ENCODE peak calls at places on chromosomes 16 and 17, in four cellular contexts. R is effector memory CD4-positive, alpha-beta T cell; A is transverse colon; Z is ovary. B is an unnamed sample.

GRCh38 chr16:81175325-81175891 is 63.1 kb upstream of the BCO1 start:
- DNase-seq in R (no peak), Z (no peak), A (no peak), B (no peak)

GRCh38 chr17:27529230-27529796 is 73.1 kb downstream of the KSR1 start:
- DNase-seq in A (no peak), R (no peak), Z (no peak), B (no peak)

GRCh38 chr17:4247361-4247980 is 16.3 kb downstream of the ANKFY1 start:
- DNase-seq in R (no peak), Z (no peak), A (peak), B (no peak)

GRCh38 chr17:4710693-4711634 is 532 bp downstream of the ARRB2 start:
- DNase-seq in A (peak), Z (no peak), R (peak), B (no peak)

GRCh38 chr16:85004587-85005205 is 6.6 kb downstream of the ZDHHC7 start:
- DNase-seq in Z (peak), R (no peak), A (no peak), B (no peak)

GRCh38 chr17:61556224-61557188 is 34.5 kb downstream of the NACA2 start:
- DNase-seq in A (no peak), R (no peak), Z (no peak), B (no peak)

GRCh38 chr16:2769100-2769529 is 8.0 kb downstream of the ELOB start:
- DNase-seq in A (no peak), R (no peak), Z (no peak), B (no peak)

GRCh38 chr17:45246861-45247428 is 14.9 kb downstream of the SPATA32 start:
- DNase-seq in A (no peak), R (no peak), Z (no peak), B (no peak)

GRCh38 chr16:8944113-8944765 is 19.5 kb downstream of the USP7 start:
- DNase-seq in R (no peak), Z (no peak), A (no peak), B (no peak)

GRCh38 chr16:23509763-23510153 is 536 bp downstream of the GGA2 start:
- DNase-seq in R (peak), Z (no peak), A (no peak), B (no peak)

GRCh38 chr17:45813051-45813731 is 29.1 kb downstream of the CRHR1 start:
- DNase-seq in A (no peak), R (no peak), Z (no peak), B (no peak)

GRCh38 chr17:8371786-8372185 is 4.7 kb downstream of the KRABD2 start:
- DNase-seq in A (no peak), Z (no peak), R (no peak), B (no peak)

GRCh38 chr17:75875940-75876189 is 2.5 kb downstream of the TRIM47 start:
- DNase-seq in A (no peak), R (no peak), Z (no peak), B (no peak)

GRCh38 chr16:54431041-54431996 is 144.7 kb upstream of the IRX3 start:
- DNase-seq in A (no peak), Z (no peak), R (no peak), B (no peak)

GRCh38 chr17:78276499-78276898 is 45.1 kb downstream of the TMEM235 start:
- DNase-seq in Z (no peak), A (peak), R (no peak), B (no peak)

GRCh38 chr17:302300-302698 is 50.3 kb downstream of the RPH3AL start:
- DNase-seq in R (no peak), A (peak), Z (no peak), B (no peak)

GRCh38 chr16:12050361-12050760 is 73.8 kb downstream of the SNX29 start:
- DNase-seq in R (no peak), A (no peak), Z (no peak), B (no peak)

GRCh38 chr17:6096201-6097004 is 26.2 kb downstream of the WSCD1 start:
- DNase-seq in A (no peak), Z (no peak), R (no peak), B (no peak)

GRCh38 chr16:46884513-46885293 is 541 bp downstream of the GPT2 start:
- DNase-seq in Z (no peak), R (no peak), A (peak), B (no peak)

GRCh38 chr16:75621170-75621477 is 2.0 kb downstream of the ADAT1 start:
- DNase-seq in R (no peak), A (no peak), Z (no peak), B (no peak)

GRCh38 chr16:71412270-71413160 is 29.3 kb downstream of the TLE7 start:
- DNase-seq in Z (peak), R (peak), A (peak), B (peak)

GRCh38 chr16:49556252-49557069 is 182.9 kb downstream of the C16orf78 start:
- DNase-seq in Z (no peak), A (no peak), R (no peak), B (peak)

GRCh38 chr16:2825899-2826298 is 4.2 kb upstream of the ZG16B start:
- DNase-seq in Z (no peak), A (peak), R (no peak), B (no peak)

GRCh38 chr16:86050591-86051375 is 151.8 kb downstream of the IRF8 start:
- DNase-seq in Z (no peak), R (no peak), A (no peak), B (no peak)

GRCh38 chr17:44331249-44331760 is 6.7 kb upstream of the SLC25A39 start:
- DNase-seq in A (peak), R (peak), Z (peak), B (peak)

GRCh38 chr17:75526555-75527270 is 1.2 kb downstream of the LLGL2 start:
- DNase-seq in A (peak), R (no peak), Z (no peak), B (no peak)

GRCh38 chr17:6120351-6120750 is 50.2 kb downstream of the WSCD1 start:
- DNase-seq in A (no peak), Z (no peak), R (no peak), B (no peak)

GRCh38 chr17:45231481-45232116 is 9.9 kb downstream of the FMNL1 start:
- DNase-seq in Z (no peak), R (no peak), A (peak), B (no peak)

GRCh38 chr17:43871947-43872690 is 25.1 kb downstream of the CD300LG start:
- DNase-seq in Z (no peak), A (peak), R (no peak), B (no peak)

GRCh38 chr17:46929413-46929812 is 6.5 kb downstream of the GOSR2 start:
- DNase-seq in A (no peak), Z (no peak), R (no peak), B (no peak)

GRCh38 chr17:28811594-28812135 is 30.9 kb downstream of the FAM222B start:
- DNase-seq in Z (no peak), R (no peak), A (peak), B (peak)

GRCh38 chr17:42997390-42997983 is 732 bp upstream of the RPL27 start:
- DNase-seq in R (no peak), A (no peak), Z (no peak), B (no peak)

GRCh38 chr16:56700631-56701030 is 18.4 kb downstream of the MT1X start:
- DNase-seq in A (no peak), Z (no peak), R (no peak), B (no peak)

GRCh38 chr16:23320695-23321094 is 18.6 kb downstream of the SCNN1B start:
- DNase-seq in Z (no peak), A (peak), R (no peak), B (no peak)

GRCh38 chr16:51392651-51393187 is 241.6 kb upstream of the SALL1 start:
- DNase-seq in R (no peak), Z (peak), A (no peak), B (no peak)

GRCh38 chr17:64491034-64491860 is 5.6 kb downstream of the POLG2 start:
- DNase-seq in A (peak), R (no peak), Z (no peak), B (no peak)

GRCh38 chr17:58081641-58082340 is 1.4 kb upstream of the DYNLL2 start:
- DNase-seq in A (no peak), Z (no peak), R (no peak), B (no peak)
- H3K4me3 ChIP-seq in A (no peak), Z (no peak), R (no peak), B (no peak)

DNA sequence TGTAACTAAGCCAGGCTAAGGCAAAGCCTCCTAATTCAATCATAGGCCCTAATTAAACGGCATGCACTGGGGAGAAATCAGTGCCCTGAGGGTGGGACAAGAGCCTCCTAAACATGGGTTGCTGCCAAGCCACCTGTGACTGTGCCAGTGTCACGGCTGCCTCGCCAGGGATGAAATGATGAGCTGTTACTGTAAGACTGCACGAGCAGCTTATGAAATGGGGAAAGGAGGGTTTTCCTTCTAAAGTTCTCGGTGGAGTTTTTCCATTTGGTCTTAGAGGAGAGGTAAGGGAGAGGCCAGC is 12.7 kb downstream of the TMEM11 start:
- DNase-seq in R (no peak), Z (no peak), A (no peak), B (no peak)
- H3K4me3 ChIP-seq in R (no peak), Z (no peak), A (no peak), B (no peak)

GRCh38 chr16:57813466-57813865 is 11.2 kb upstream of the KIFC3 start:
- DNase-seq in R (no peak), A (no peak), Z (no peak), B (no peak)

GRCh38 chr16:57818377-57819055 is 16.2 kb upstream of the KIFC3 start:
- DNase-seq in Z (no peak), R (no peak), A (no peak), B (no peak)

GRCh38 chr16:57817680-57818079 is 15.4 kb upstream of the KIFC3 start:
- DNase-seq in Z (no peak), R (no peak), A (no peak), B (no peak)

GRCh38 chr16:57815987-57816745 is 13.9 kb upstream of the KIFC3 start:
- DNase-seq in Z (peak), R (peak), A (peak), B (peak)

GRCh38 chr16:57814896-57815295 is 12.6 kb upstream of the KIFC3 start:
- DNase-seq in Z (no peak), A (no peak), R (no peak), B (no peak)
- H3K4me3 ChIP-seq in Z (no peak), A (no peak), R (no peak), B (no peak)

DNA sequence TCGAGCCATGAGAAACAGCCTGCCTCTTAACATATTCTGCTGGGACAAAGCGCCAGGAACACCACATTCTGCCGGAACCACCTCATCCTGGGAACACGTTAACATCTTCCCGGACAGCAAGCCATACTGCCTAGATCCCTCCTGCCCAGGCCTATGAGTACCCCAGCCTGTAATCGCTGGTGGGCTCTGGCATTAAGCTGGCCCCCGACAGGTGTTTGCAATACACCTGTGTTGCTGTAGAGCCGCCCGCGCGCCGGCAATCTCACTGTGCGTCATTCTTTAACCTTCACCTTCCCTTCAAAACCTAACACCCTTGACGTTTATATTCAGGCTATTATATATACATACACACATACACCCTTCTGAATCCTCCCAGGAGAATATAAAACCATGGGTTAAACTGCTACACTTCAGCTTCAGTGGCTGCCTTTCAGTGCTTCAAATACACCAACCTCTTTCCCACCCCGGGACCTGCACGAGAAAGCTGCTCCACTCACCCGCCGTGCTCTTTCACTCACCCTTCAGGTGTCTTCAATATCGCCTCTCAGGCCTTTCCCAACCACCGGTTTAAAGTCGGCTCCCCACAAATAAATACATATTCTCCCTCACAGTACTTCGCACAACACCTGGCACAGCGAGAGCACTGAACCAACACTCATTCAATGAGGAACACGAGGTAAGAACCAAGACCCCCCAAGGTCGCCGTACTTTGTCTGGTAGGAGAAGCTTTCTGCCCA is 1.0 kb upstream of the ENDOV start:
- DNase-seq in A (no peak), Z (no peak), R (no peak), B (no peak)
- H3K4me3 ChIP-seq in A (peak), Z (peak), R (no peak), B (peak)

DNA sequence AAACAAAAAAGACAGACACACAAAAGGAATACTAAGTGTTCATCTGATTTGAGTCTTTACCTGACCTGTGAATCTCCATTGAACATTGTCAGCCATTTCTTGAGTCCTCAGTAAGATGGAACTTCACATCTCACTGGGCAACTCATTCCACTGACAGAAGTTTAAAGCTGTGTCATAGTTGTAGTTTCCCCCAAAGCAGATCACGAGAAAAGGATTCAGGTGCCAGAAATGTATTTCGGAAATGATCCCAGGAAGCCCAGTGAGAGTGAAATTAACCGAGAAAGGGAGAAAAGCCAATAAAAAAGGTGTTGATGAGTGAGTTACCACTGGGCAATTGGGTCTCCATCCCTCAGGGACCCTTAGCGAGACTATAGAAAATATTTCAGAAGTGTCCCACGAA is 6.5 kb downstream of the CHD9 start:
- DNase-seq in R (no peak), A (no peak), Z (no peak), B (no peak)
- H3K4me3 ChIP-seq in R (no peak), A (peak), Z (no peak), B (no peak)

GRCh38 chr16:82627811-82628339 is 1.1 kb downstream of the CDH13 start:
- DNase-seq in A (peak), R (no peak), Z (no peak), B (no peak)
- H3K4me3 ChIP-seq in A (peak), R (peak), Z (peak), B (no peak)

DNA sequence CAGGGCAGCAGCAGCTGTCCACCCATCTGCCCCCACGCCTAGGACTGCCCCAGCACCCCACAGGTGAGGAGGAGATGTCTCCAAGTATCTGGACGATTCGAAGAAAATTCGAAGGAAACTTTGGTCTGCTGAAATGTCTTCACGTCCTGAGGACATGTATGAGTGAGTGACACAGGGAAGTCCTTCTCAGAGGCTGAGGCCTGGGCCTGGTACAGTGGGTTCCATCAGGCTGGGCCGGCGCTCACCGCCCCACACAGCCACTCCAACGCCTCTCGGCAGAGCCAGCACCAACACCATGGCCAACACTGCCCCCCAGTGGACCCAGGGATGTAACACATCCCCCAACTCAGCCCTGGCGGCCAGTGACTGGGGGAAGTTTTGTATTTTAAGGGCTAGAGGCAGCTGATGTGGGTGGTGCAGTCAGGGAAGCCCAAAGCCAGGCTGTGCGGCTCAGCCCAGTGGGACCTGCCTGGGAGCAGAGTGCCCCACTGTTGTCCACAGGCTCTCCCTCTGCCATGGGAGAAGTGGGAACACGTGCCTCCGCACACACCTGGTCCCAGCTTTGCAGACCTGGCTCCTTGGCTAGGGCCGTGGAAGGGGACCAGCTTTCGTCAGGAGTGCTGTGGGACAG is 55.8 kb upstream of the FASN start:
- DNase-seq in A (peak), Z (peak), R (peak), B (peak)
- H3K4me3 ChIP-seq in A (no peak), Z (no peak), R (no peak), B (no peak)

GRCh38 chr16:24737916-24738594 is 8.6 kb downstream of the TNRC6A start:
- DNase-seq in A (no peak), R (no peak), Z (no peak), B (no peak)

GRCh38 chr16:24736758-24737157 is 7.3 kb downstream of the TNRC6A start:
- DNase-seq in A (no peak), Z (no peak), R (no peak), B (no peak)

GRCh38 chr16:24738895-24739294 is 9.4 kb downstream of the TNRC6A start:
- DNase-seq in A (no peak), R (no peak), Z (no peak), B (no peak)

GRCh38 chr16:24734382-24734781 is 4.9 kb downstream of the TNRC6A start:
- DNase-seq in A (no peak), R (no peak), Z (no peak), B (no peak)

DNA sequence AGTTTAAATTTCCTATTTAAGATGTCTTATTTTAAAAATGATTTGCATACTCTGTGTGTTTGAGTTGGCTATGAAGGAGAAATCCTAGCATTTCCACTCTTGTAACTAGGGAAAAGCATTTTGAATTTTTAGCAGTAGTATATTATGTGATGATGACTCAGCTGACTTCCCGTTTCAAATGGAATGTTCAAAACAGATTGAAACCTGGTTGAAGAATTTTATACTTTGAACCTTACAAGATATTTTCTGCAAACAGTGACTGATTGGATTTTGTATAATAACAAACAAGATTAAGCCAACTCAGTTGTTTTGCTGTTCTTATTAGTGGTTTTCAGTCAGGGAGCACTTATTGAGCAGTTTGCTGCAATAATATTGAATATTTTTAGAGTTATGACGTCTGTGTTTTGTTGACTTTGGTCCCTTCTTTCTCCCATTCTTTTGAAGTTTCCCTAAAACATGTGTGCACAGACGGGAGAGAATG is 8.0 kb downstream of the TNRC6A start:
- DNase-seq in Z (no peak), R (no peak), A (no peak), B (no peak)
- H3K4me3 ChIP-seq in Z (no peak), R (no peak), A (peak), B (no peak)

B was measured in Jurkat, Clone E6-1.